ENCODE peak calls at places on chromosome 18, in seven cellular contexts. I, M, Q, K, H, T and R are unnamed samples.

GRCh38 chr18:468841-469796 is 31.4 kb downstream of the COLEC12 start:
- ATAC-seq in K (no peak), I (peak), Q (no peak), M (no peak), H (no peak), T (no peak), R (no peak)

GRCh38 chr18:36327352-36328316 is 30.1 kb downstream of the FHOD3 start:
- ATAC-seq in T (no peak), I (no peak), K (no peak), Q (no peak), M (no peak), H (peak), R (no peak)

GRCh38 chr18:24023185-24023814 is 8.7 kb downstream of the TTC39C start:
- ATAC-seq in Q (no peak), H (no peak), T (no peak), M (no peak), K (no peak), I (no peak), R (no peak)

GRCh38 chr18:50629148-50629631 is 69.3 kb downstream of the MAPK4 start:
- ATAC-seq in K (no peak), T (no peak), Q (no peak), I (no peak), H (no peak), M (no peak), R (no peak)

GRCh38 chr18:55310044-55310676 is 277.8 kb downstream of the TCF4 start:
- ATAC-seq in Q (no peak), T (no peak), H (no peak), I (no peak), M (no peak), K (no peak), R (no peak)

GRCh38 chr18:63619661-63620060 is 24.4 kb downstream of the SERPINB4 start:
- ATAC-seq in T (no peak), Q (no peak), H (no peak), K (no peak), I (no peak), M (no peak), R (no peak)

GRCh38 chr18:79483971-79484491 is 88.3 kb downstream of the NFATC1 start:
- ATAC-seq in I (no peak), Q (no peak), K (no peak), M (no peak), H (no peak), T (no peak), R (no peak)

GRCh38 chr18:70072678-70073077 is 125.0 kb upstream of the CD226 start:
- ATAC-seq in I (no peak), Q (no peak), T (no peak), M (no peak), H (no peak), K (no peak), R (no peak)

GRCh38 chr18:76414936-76415621 is 80.0 kb downstream of the ZNF516 start:
- ATAC-seq in I (no peak), T (no peak), H (peak), K (no peak), Q (no peak), M (no peak), R (peak)

GRCh38 chr18:111292-112014 is 46.9 kb upstream of the USP14 start:
- ATAC-seq in H (peak), K (peak), M (no peak), I (peak), Q (peak), T (peak), R (peak)

GRCh38 chr18:55465313-55465712 is 122.7 kb downstream of the TCF4 start:
- ATAC-seq in T (no peak), Q (no peak), H (no peak), I (peak), K (no peak), M (no peak), R (no peak)

GRCh38 chr18:59909289-59910036 is 9.7 kb downstream of the PMAIP1 start:
- ATAC-seq in K (no peak), H (no peak), I (no peak), M (no peak), Q (no peak), T (no peak), R (peak)

GRCh38 chr18:75376004-75376403 is 51.5 kb downstream of the SMIM21 start:
- ATAC-seq in M (no peak), K (no peak), T (no peak), H (no peak), Q (no peak), I (no peak), R (peak)

GRCh38 chr18:31680836-31681568 is 3.4 kb downstream of the B4GALT6 start:
- ATAC-seq in Q (no peak), H (no peak), K (no peak), T (no peak), I (no peak), M (no peak), R (no peak)

GRCh38 chr18:62778976-62779869 is 63.9 kb downstream of the PHLPP1 start:
- ATAC-seq in I (no peak), H (no peak), K (no peak), M (no peak), T (peak), Q (peak), R (peak)

GRCh38 chr18:48548921-48549320 is 10.1 kb downstream of the CTIF start:
- ATAC-seq in I (no peak), T (no peak), Q (no peak), H (no peak), M (no peak), K (no peak), R (no peak)

GRCh38 chr18:5600376-5601071 is 56.7 kb upstream of the EPB41L3 start:
- ATAC-seq in M (no peak), I (no peak), Q (no peak), H (no peak), K (no peak), T (no peak), R (no peak)

GRCh38 chr18:63178526-63178880 is 141.1 kb downstream of the BCL2 start:
- ATAC-seq in H (peak), M (peak), K (no peak), T (no peak), I (peak), Q (no peak), R (no peak)

GRCh38 chr18:48562075-48562474 is 23.2 kb downstream of the CTIF start:
- ATAC-seq in K (no peak), M (no peak), H (no peak), Q (no peak), T (no peak), I (no peak), R (no peak)

GRCh38 chr18:75170022-75170789 is 38.7 kb downstream of the PTGR3 start:
- ATAC-seq in K (no peak), H (peak), Q (no peak), T (no peak), M (no peak), I (no peak), R (no peak)

GRCh38 chr18:2655954-2656236 is 369 bp downstream of the SMCHD1 start:
- ATAC-seq in K (no peak), I (no peak), M (no peak), T (peak), Q (peak), H (no peak), R (peak)

GRCh38 chr18:58947136-58947732 is 82.6 kb downstream of the ZNF532 start:
- ATAC-seq in I (no peak), T (no peak), K (no peak), Q (peak), M (no peak), H (no peak), R (peak)

GRCh38 chr18:72871091-72871490 is 3.3 kb upstream of the NETO1 start:
- ATAC-seq in H (no peak), Q (no peak), T (no peak), K (no peak), M (no peak), I (peak), R (no peak)

GRCh38 chr18:55073116-55073515 is 113.9 kb upstream of the CCDC68 start:
- ATAC-seq in I (no peak), H (no peak), Q (no peak), M (no peak), T (no peak), K (no peak), R (no peak)

GRCh38 chr18:63267990-63268721 is 51.4 kb downstream of the BCL2 start:
- ATAC-seq in I (no peak), T (peak), H (no peak), K (peak), M (no peak), Q (peak), R (peak)

GRCh38 chr18:23897733-23898132 is 116.8 kb upstream of the TTC39C start:
- ATAC-seq in H (no peak), T (no peak), K (no peak), Q (no peak), I (no peak), M (no peak), R (no peak)

GRCh38 chr18:7601249-7601620 is 34.1 kb downstream of the PTPRM start:
- ATAC-seq in Q (no peak), M (no peak), I (no peak), K (no peak), H (no peak), T (no peak), R (peak)

GRCh38 chr18:44716697-44717163 is 36.0 kb downstream of the SETBP1 start:
- ATAC-seq in H (no peak), I (no peak), Q (peak), M (no peak), K (no peak), T (peak), R (peak)

GRCh38 chr18:76306685-76307292 is 188.3 kb downstream of the ZNF516 start:
- ATAC-seq in T (no peak), H (no peak), K (no peak), M (no peak), Q (no peak), I (no peak), R (no peak)

GRCh38 chr18:37546023-37546537 is 19.5 kb downstream of the CELF4 start:
- ATAC-seq in T (no peak), M (no peak), H (no peak), K (no peak), Q (no peak), I (no peak), R (no peak)

GRCh38 chr18:47100214-47100831 is 50.0 kb downstream of the HDHD2 start:
- ATAC-seq in T (peak), K (peak), I (peak), H (peak), M (no peak), Q (peak), R (peak)

GRCh38 chr18:11994708-11995444 is 13.6 kb downstream of the IMPA2 start:
- ATAC-seq in K (no peak), I (peak), Q (peak), M (peak), T (peak), H (peak), R (no peak)

GRCh38 chr18:39805218-39805617 is 2149.8 kb upstream of the PIK3C3 start:
- ATAC-seq in K (no peak), M (no peak), I (no peak), T (no peak), H (no peak), Q (no peak), R (no peak)

GRCh38 chr18:56028514-56028913 is 440.5 kb upstream of the TCF4 start:
- ATAC-seq in H (peak), K (no peak), I (no peak), Q (no peak), M (no peak), T (no peak), R (no peak)

GRCh38 chr18:79395308-79395640 is 456 bp upstream of the NFATC1 start:
- ATAC-seq in M (no peak), Q (no peak), I (peak), K (no peak), T (no peak), H (no peak), R (no peak)

GRCh38 chr18:61898576-61899205 is 5.9 kb upstream of the RNF152 start:
- ATAC-seq in M (no peak), H (no peak), K (no peak), T (no peak), Q (no peak), I (no peak), R (no peak)